ENCODE peak calls at places on chromosomes 5 and 9, in seven cellular contexts. One of them, this sample, is unnamed.

GRCh38 chr5:172907657-172908056 is 51.6 kb upstream of the RPL26L1 start:
- DNase-seq in epithelial cell of esophagus: no peak
- DNase-seq in fibroblast of lung: no peak
- DNase-seq in K562: no peak
- DNase-seq in Peyer's patch: no peak
- DNase-seq in tibial nerve: no peak
- DNase-seq in cardiac muscle cell: no peak
- DNase-seq in this sample: no peak

GRCh38 chr9:88524911-88525310 is 10.1 kb upstream of the NXNL2 start:
- DNase-seq in tibial nerve: no peak
- DNase-seq in cardiac muscle cell: no peak
- DNase-seq in epithelial cell of esophagus: no peak
- DNase-seq in K562: no peak
- DNase-seq in Peyer's patch: no peak
- DNase-seq in fibroblast of lung: no peak
- DNase-seq in this sample: no peak

GRCh38 chr9:91836515-91836914 is 113.5 kb downstream of the ROR2 start:
- DNase-seq in K562: no peak
- DNase-seq in Peyer's patch: no peak
- DNase-seq in fibroblast of lung: no peak
- DNase-seq in tibial nerve: no peak
- DNase-seq in epithelial cell of esophagus: no peak
- DNase-seq in cardiac muscle cell: no peak
- DNase-seq in this sample: no peak

GRCh38 chr9:136572596-136573313 is 26.9 kb upstream of the NOTCH1 start:
- DNase-seq in cardiac muscle cell: peak; percentile 53
- DNase-seq in Peyer's patch: no peak
- DNase-seq in tibial nerve: no peak
- DNase-seq in fibroblast of lung: no peak
- DNase-seq in K562: no peak
- DNase-seq in epithelial cell of esophagus: no peak
- DNase-seq in this sample: no peak

GRCh38 chr9:131334568-131335105 is 45.1 kb downstream of the PLPP7 start:
- DNase-seq in K562: peak; percentile 24
- DNase-seq in epithelial cell of esophagus: no peak
- DNase-seq in Peyer's patch: no peak
- DNase-seq in fibroblast of lung: peak; percentile 58
- DNase-seq in tibial nerve: no peak
- DNase-seq in cardiac muscle cell: peak; percentile 90
- DNase-seq in this sample: no peak

GRCh38 chr9:127773245-127773644 is 5.2 kb downstream of the SH2D3C start:
- DNase-seq in epithelial cell of esophagus: peak; percentile 18
- DNase-seq in Peyer's patch: no peak
- DNase-seq in K562: no peak
- DNase-seq in cardiac muscle cell: no peak
- DNase-seq in fibroblast of lung: no peak
- DNase-seq in tibial nerve: no peak
- DNase-seq in this sample: no peak

GRCh38 chr9:24587883-24588282 is 42.2 kb upstream of the IZUMO3 start:
- DNase-seq in K562: no peak
- DNase-seq in fibroblast of lung: no peak
- DNase-seq in Peyer's patch: no peak
- DNase-seq in cardiac muscle cell: no peak
- DNase-seq in tibial nerve: no peak
- DNase-seq in epithelial cell of esophagus: no peak
- DNase-seq in this sample: no peak

GRCh38 chr5:165881259-165881658 is 2375.8 kb downstream of the MAT2B start:
- DNase-seq in fibroblast of lung: no peak
- DNase-seq in epithelial cell of esophagus: no peak
- DNase-seq in K562: no peak
- DNase-seq in tibial nerve: no peak
- DNase-seq in cardiac muscle cell: peak; percentile 4
- DNase-seq in Peyer's patch: no peak
- DNase-seq in this sample: no peak

GRCh38 chr9:128118971-128119665 is 8.4 kb downstream of the PTGES2 start:
- DNase-seq in K562: no peak
- DNase-seq in Peyer's patch: peak; percentile 45
- DNase-seq in fibroblast of lung: no peak
- DNase-seq in tibial nerve: no peak
- DNase-seq in epithelial cell of esophagus: no peak
- DNase-seq in cardiac muscle cell: no peak
- DNase-seq in this sample: no peak

GRCh38 chr5:45262061-45262590 is 434.1 kb downstream of the HCN1 start:
- DNase-seq in cardiac muscle cell: no peak
- DNase-seq in K562: no peak
- DNase-seq in tibial nerve: no peak
- DNase-seq in epithelial cell of esophagus: no peak
- DNase-seq in Peyer's patch: no peak
- DNase-seq in fibroblast of lung: no peak
- DNase-seq in this sample: no peak

GRCh38 chr9:87549774-87550173 is 52.1 kb downstream of the DAPK1 start:
- DNase-seq in cardiac muscle cell: no peak
- DNase-seq in epithelial cell of esophagus: no peak
- DNase-seq in K562: no peak
- DNase-seq in Peyer's patch: no peak
- DNase-seq in tibial nerve: no peak
- DNase-seq in fibroblast of lung: no peak
- DNase-seq in this sample: no peak

GRCh38 chr5:134524826-134525686 is at the start of gene JADE2:
- DNase-seq in tibial nerve: peak; percentile 64
- DNase-seq in epithelial cell of esophagus: peak; percentile 64
- DNase-seq in cardiac muscle cell: peak; percentile 62
- DNase-seq in Peyer's patch: peak; percentile 92
- DNase-seq in K562: peak; percentile 80
- DNase-seq in fibroblast of lung: peak; percentile 67
- DNase-seq in this sample: no peak

GRCh38 chr9:114181583-114182409 is 26.5 kb downstream of the COL27A1 start:
- DNase-seq in K562: no peak
- DNase-seq in fibroblast of lung: no peak
- DNase-seq in Peyer's patch: no peak
- DNase-seq in cardiac muscle cell: no peak
- DNase-seq in epithelial cell of esophagus: no peak
- DNase-seq in tibial nerve: no peak
- DNase-seq in this sample: no peak

GRCh38 chr9:86573886-86574285 is 219.7 kb upstream of the TUT7 start:
- DNase-seq in fibroblast of lung: no peak
- DNase-seq in cardiac muscle cell: no peak
- DNase-seq in K562: no peak
- DNase-seq in epithelial cell of esophagus: peak; percentile 7
- DNase-seq in tibial nerve: no peak
- DNase-seq in Peyer's patch: no peak
- DNase-seq in this sample: no peak

GRCh38 chr5:1011741-1012315 is 3.2 kb downstream of the NKD2 start:
- DNase-seq in fibroblast of lung: no peak
- DNase-seq in Peyer's patch: peak; percentile 36
- DNase-seq in cardiac muscle cell: no peak
- DNase-seq in tibial nerve: no peak
- DNase-seq in K562: no peak
- DNase-seq in epithelial cell of esophagus: no peak
- DNase-seq in this sample: no peak

GRCh38 chr9:35553670-35554543 is 51.2 kb upstream of the TESK1 start:
- DNase-seq in Peyer's patch: peak; percentile 67
- DNase-seq in K562: peak; percentile 62
- DNase-seq in fibroblast of lung: peak; percentile 60
- DNase-seq in tibial nerve: peak; percentile 73
- DNase-seq in epithelial cell of esophagus: peak; percentile 73
- DNase-seq in cardiac muscle cell: peak; percentile 89
- DNase-seq in this sample: no peak

GRCh38 chr9:35882996-35883395 is 12.8 kb upstream of the OR13J1 start:
- DNase-seq in epithelial cell of esophagus: peak; percentile 12
- DNase-seq in cardiac muscle cell: no peak
- DNase-seq in Peyer's patch: no peak
- DNase-seq in tibial nerve: no peak
- DNase-seq in K562: no peak
- DNase-seq in fibroblast of lung: peak; percentile 30
- DNase-seq in this sample: no peak

GRCh38 chr9:28961625-28962024 is 1388.3 kb upstream of the C9orf72 start:
- DNase-seq in K562: no peak
- DNase-seq in Peyer's patch: no peak
- DNase-seq in cardiac muscle cell: no peak
- DNase-seq in epithelial cell of esophagus: no peak
- DNase-seq in fibroblast of lung: no peak
- DNase-seq in tibial nerve: no peak
- DNase-seq in this sample: no peak

GRCh38 chr5:137488974-137489373 is 10.2 kb downstream of the SPOCK1 start:
- DNase-seq in fibroblast of lung: no peak
- DNase-seq in tibial nerve: no peak
- DNase-seq in K562: no peak
- DNase-seq in cardiac muscle cell: no peak
- DNase-seq in Peyer's patch: no peak
- DNase-seq in epithelial cell of esophagus: no peak
- DNase-seq in this sample: no peak

GRCh38 chr5:137487600-137487999 is 11.5 kb downstream of the SPOCK1 start:
- DNase-seq in Peyer's patch: no peak
- DNase-seq in cardiac muscle cell: no peak
- DNase-seq in K562: no peak
- DNase-seq in fibroblast of lung: peak; percentile 96
- DNase-seq in tibial nerve: peak; percentile 66
- DNase-seq in epithelial cell of esophagus: peak; percentile 13
- DNase-seq in this sample: no peak

GRCh38 chr5:137491121-137491520 is 8.0 kb downstream of the SPOCK1 start:
- DNase-seq in fibroblast of lung: peak; percentile 88
- DNase-seq in epithelial cell of esophagus: peak; percentile 64
- DNase-seq in Peyer's patch: no peak
- DNase-seq in cardiac muscle cell: no peak
- DNase-seq in K562: no peak
- DNase-seq in tibial nerve: no peak
- DNase-seq in this sample: no peak

GRCh38 chr5:137486707-137487106 is 12.4 kb downstream of the SPOCK1 start:
- DNase-seq in K562: no peak
- DNase-seq in cardiac muscle cell: no peak
- DNase-seq in tibial nerve: no peak
- DNase-seq in epithelial cell of esophagus: peak; percentile 10
- DNase-seq in Peyer's patch: no peak
- DNase-seq in fibroblast of lung: peak; percentile 98
- DNase-seq in this sample: no peak

DNA sequence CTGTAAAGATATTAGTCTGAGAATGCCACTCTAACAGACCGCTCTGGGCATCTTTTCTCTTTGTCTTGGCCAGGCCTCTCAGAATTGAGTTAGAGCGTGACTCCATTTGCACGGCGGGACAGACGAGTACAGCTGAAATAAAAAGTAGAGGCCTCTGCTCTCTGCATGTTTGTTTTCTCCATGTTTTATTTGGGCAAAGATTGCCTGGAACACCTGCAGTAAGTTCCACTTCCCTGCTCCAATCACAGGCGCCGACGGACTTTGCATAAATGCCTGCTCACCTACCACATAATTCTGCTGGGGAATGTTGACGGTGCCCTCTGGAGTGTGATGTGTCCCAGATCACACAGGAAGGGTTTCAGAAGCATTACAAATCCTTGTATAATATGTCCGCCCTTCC is 10.6 kb downstream of the SPOCK1 start:
- DNase-seq in epithelial cell of esophagus: no peak
- DNase-seq in tibial nerve: no peak
- DNase-seq in fibroblast of lung: no peak
- DNase-seq in K562: no peak
- DNase-seq in cardiac muscle cell: no peak
- DNase-seq in Peyer's patch: no peak
- DNase-seq in this sample: no peak
- TF ChIP-seq CTCF in epithelial cell of esophagus: no peak
- TF ChIP-seq CTCF in tibial nerve: no peak
- TF ChIP-seq CTCF in fibroblast of lung: no peak
- TF ChIP-seq CTCF in K562: no peak
- TF ChIP-seq CTCF in cardiac muscle cell: no peak
- TF ChIP-seq CTCF in Peyer's patch: no peak
- TF ChIP-seq CTCF in this sample: no peak

GRCh38 chr5:115601709-115602584 is at the start of gene TICAM2:
- DNase-seq in K562: peak; percentile 47
- DNase-seq in cardiac muscle cell: peak; percentile 15
- DNase-seq in epithelial cell of esophagus: peak; percentile 38
- DNase-seq in Peyer's patch: peak; percentile 85
- DNase-seq in tibial nerve: peak; percentile 59
- DNase-seq in fibroblast of lung: peak; percentile 83
- DNase-seq in this sample: no peak
- TF ChIP-seq CTCF in K562: peak; percentile 75
- TF ChIP-seq CTCF in cardiac muscle cell: peak; percentile 8
- TF ChIP-seq CTCF in epithelial cell of esophagus: no peak
- TF ChIP-seq CTCF in Peyer's patch: no peak
- TF ChIP-seq CTCF in tibial nerve: peak; percentile 52
- TF ChIP-seq CTCF in fibroblast of lung: no peak
- TF ChIP-seq CTCF in this sample: peak; percentile 17

DNA sequence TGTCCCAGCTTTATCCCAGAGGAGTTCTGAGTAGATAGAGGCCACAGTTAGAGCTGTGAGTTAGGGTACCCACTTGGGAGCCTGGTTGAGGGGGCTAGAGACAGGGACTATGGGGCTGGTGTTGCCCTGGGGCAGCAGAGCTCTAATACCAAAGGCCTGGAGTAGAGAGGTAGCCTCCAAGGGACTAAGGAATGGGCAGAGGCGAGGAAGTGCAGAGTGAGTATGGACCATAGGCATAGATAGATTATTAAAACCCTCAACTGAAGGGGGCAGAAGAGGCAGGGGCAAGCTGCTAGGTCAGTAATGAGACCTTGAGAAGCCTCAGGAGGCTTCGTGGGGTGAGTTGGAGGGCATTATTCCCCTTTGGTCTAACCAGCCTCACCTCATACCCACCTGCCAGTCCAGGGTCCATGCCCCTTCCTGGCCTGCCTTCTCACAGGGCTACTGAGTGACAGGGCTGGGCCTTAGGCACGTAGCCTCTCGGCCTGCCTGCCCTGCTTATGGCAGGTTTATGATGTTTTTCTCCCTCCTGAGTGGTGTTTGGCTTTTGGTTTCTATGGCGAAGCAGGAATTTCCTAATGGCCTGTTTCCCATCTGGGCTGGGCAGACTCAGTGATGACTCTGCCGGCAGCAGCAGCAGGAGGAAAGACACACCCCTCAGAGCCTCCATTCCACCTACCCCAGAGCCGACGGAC is 8.0 kb downstream of the PDLIM4 start:
- DNase-seq in tibial nerve: peak; percentile 57
- DNase-seq in cardiac muscle cell: no peak
- DNase-seq in Peyer's patch: peak; percentile 71
- DNase-seq in epithelial cell of esophagus: peak; percentile 83
- DNase-seq in K562: no peak
- DNase-seq in fibroblast of lung: peak; percentile 94
- DNase-seq in this sample: peak; percentile 91
- TF ChIP-seq CTCF in tibial nerve: no peak
- TF ChIP-seq CTCF in cardiac muscle cell: no peak
- TF ChIP-seq CTCF in Peyer's patch: no peak
- TF ChIP-seq CTCF in epithelial cell of esophagus: no peak
- TF ChIP-seq CTCF in K562: no peak
- TF ChIP-seq CTCF in fibroblast of lung: no peak
- TF ChIP-seq CTCF in this sample: no peak

DNA sequence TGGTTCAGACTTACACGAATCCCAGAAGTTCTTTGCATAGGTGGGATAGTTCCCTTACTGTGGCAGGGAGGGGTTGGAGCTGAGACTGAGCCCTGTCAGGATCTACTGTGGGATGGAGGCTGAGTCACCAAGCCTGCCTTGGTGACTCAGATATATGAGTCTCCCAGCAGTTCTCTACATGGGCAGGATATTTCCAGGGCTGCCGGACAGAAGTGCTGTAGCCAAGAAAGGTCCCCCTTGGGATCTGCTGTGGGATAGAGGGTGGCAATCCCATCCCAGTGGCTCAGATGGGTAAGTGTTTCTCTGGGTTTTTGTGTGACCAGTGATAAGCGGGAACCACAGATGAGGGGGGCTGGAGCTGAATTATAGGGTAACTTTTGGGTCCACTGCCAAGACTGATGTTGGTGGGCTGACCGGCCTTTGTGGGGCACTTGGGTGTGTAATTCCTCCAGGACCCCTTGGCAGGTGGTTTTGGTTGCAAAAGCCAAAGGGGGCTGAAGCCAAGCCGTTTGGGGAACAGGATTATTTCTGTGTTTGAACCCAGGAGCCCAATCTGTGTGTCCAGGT is 18.7 kb downstream of the XRCC4 start:
- DNase-seq in tibial nerve: no peak
- DNase-seq in cardiac muscle cell: no peak
- DNase-seq in Peyer's patch: no peak
- DNase-seq in epithelial cell of esophagus: peak; percentile 89
- DNase-seq in K562: no peak
- DNase-seq in fibroblast of lung: peak; percentile 92
- DNase-seq in this sample: no peak
- TF ChIP-seq CTCF in tibial nerve: no peak
- TF ChIP-seq CTCF in cardiac muscle cell: no peak
- TF ChIP-seq CTCF in Peyer's patch: no peak
- TF ChIP-seq CTCF in epithelial cell of esophagus: no peak
- TF ChIP-seq CTCF in K562: no peak
- TF ChIP-seq CTCF in fibroblast of lung: no peak
- TF ChIP-seq CTCF in this sample: no peak

This sample was measured in osteocyte.